ENCODE peak calls at places on chromosomes 2 and 18, in seven cellular contexts. V, S, T, Y, P, I and L are unnamed samples. For H3K4me1, the result is how much of the 10 kb centered on the place peaks cover.

GRCh38 chr2:191384829-191385228 is 139.6 kb downstream of the MYO1B start:
- DNase-seq in T (no peak), S (no peak), Y (no peak), I (no peak), P (no peak), V (no peak), L (no peak)

GRCh38 chr2:240324312-240325005 is 111.0 kb upstream of the GPC1 start:
- DNase-seq in I (no peak), Y (no peak), V (no peak), S (no peak), P (no peak), T (no peak), L (no peak)

GRCh38 chr2:162301151-162301804 is 17.2 kb downstream of the IFIH1 start:
- DNase-seq in V (peak), I (peak), S (no peak), T (no peak), Y (peak), P (peak), L (peak)

GRCh38 chr2:46806526-46806925 is 109.1 kb downstream of the MCFD2 start:
- DNase-seq in I (peak), S (no peak), P (no peak), T (no peak), V (no peak), Y (no peak), L (no peak)

GRCh38 chr2:69222984-69223658 is 163.9 kb downstream of the GFPT1 start:
- DNase-seq in P (no peak), S (no peak), Y (peak), V (no peak), I (peak), T (peak), L (peak)

GRCh38 chr2:46812381-46813024 is 103.1 kb downstream of the MCFD2 start:
- DNase-seq in I (peak), P (no peak), S (peak), T (peak), V (no peak), Y (no peak), L (peak)

GRCh38 chr2:111178730-111179405 is 58.2 kb downstream of the BCL2L11 start:
- DNase-seq in I (peak), T (no peak), V (peak), S (peak), Y (no peak), P (no peak), L (no peak)

GRCh38 chr2:67259581-67260347 is 137.4 kb upstream of the ETAA1 start:
- DNase-seq in P (no peak), Y (no peak), V (peak), T (no peak), S (no peak), I (peak), L (peak)

GRCh38 chr2:133780099-133780996 is 212.1 kb upstream of the NCKAP5 start:
- DNase-seq in V (peak), Y (peak), S (no peak), I (peak), P (peak), T (no peak), L (no peak)

GRCh38 chr18:59359576-59359952 is 499 bp upstream of the LMAN1 start:
- DNase-seq in V (no peak), Y (no peak), P (no peak), T (no peak), S (no peak), I (no peak), L (no peak)

GRCh38 chr2:231800493-231801091 is 14.3 kb downstream of the COPS7B start:
- DNase-seq in I (peak), V (peak), S (no peak), P (peak), Y (peak), T (no peak), L (no peak)

GRCh38 chr18:59921384-59921891 is 21.6 kb downstream of the PMAIP1 start:
- DNase-seq in P (peak), T (no peak), I (peak), Y (no peak), S (no peak), V (no peak), L (no peak)

GRCh38 chr18:77762632-77763031 is 513.0 kb downstream of the GALR1 start:
- DNase-seq in Y (peak), S (no peak), I (no peak), V (no peak), P (no peak), T (no peak), L (no peak)

GRCh38 chr2:85659324-85659981 is 8.5 kb downstream of the SFTPB start:
- DNase-seq in I (no peak), T (no peak), S (no peak), Y (no peak), V (no peak), P (no peak), L (no peak)

GRCh38 chr2:230717595-230717994 is 5.0 kb downstream of the CAB39 start:
- DNase-seq in Y (peak), I (peak), S (no peak), P (no peak), T (no peak), V (no peak), L (no peak)

GRCh38 chr2:205570641-205571040 is 111.7 kb upstream of the NRP2 start:
- DNase-seq in T (no peak), I (no peak), V (no peak), P (no peak), S (no peak), Y (no peak), L (no peak)

GRCh38 chr2:21501344-21502027 is 377.7 kb downstream of the TDRD15 start:
- DNase-seq in Y (no peak), I (no peak), V (no peak), T (no peak), P (no peak), S (no peak), L (no peak)

GRCh38 chr2:11375689-11376027 is 31.2 kb upstream of the ROCK2 start:
- DNase-seq in V (no peak), S (no peak), P (no peak), T (no peak), Y (no peak), I (no peak), L (no peak)

GRCh38 chr2:11375025-11375688 is 30.7 kb upstream of the ROCK2 start:
- DNase-seq in P (no peak), V (no peak), T (no peak), Y (no peak), S (no peak), I (no peak), L (no peak)

GRCh38 chr2:11376071-11376470 is 31.6 kb upstream of the ROCK2 start:
- DNase-seq in T (no peak), P (no peak), Y (no peak), S (no peak), V (no peak), I (no peak), L (no peak)

GRCh38 chr2:11377915-11378649 is 33.6 kb upstream of the ROCK2 start:
- DNase-seq in T (no peak), V (no peak), S (no peak), Y (no peak), I (no peak), P (no peak), L (no peak)

GRCh38 chr2:11379558-11379957 is 35.1 kb upstream of the ROCK2 start:
- DNase-seq in P (no peak), I (peak), S (no peak), T (no peak), Y (no peak), V (no peak), L (no peak)
- H3K4me1 ChIP-seq in P (under half), I (under half), S (under half), T (half or more), Y (under half), V (under half), L (under half)

GRCh38 chr18:25834061-25834460 is 256.4 kb downstream of the SS18 start:
- DNase-seq in T (no peak), P (no peak), S (no peak), V (no peak), Y (no peak), I (no peak), L (no peak)

GRCh38 chr18:25830787-25831186 is 259.6 kb downstream of the SS18 start:
- DNase-seq in S (no peak), Y (no peak), T (no peak), P (no peak), I (peak), V (no peak), L (peak)

GRCh38 chr18:25832008-25832604 is 258.3 kb downstream of the SS18 start:
- DNase-seq in T (no peak), S (no peak), P (peak), I (peak), Y (peak), V (peak), L (peak)

GRCh38 chr18:25827961-25828561 is 262.4 kb downstream of the SS18 start:
- DNase-seq in V (no peak), P (no peak), I (peak), T (no peak), Y (no peak), S (no peak), L (no peak)

DNA sequence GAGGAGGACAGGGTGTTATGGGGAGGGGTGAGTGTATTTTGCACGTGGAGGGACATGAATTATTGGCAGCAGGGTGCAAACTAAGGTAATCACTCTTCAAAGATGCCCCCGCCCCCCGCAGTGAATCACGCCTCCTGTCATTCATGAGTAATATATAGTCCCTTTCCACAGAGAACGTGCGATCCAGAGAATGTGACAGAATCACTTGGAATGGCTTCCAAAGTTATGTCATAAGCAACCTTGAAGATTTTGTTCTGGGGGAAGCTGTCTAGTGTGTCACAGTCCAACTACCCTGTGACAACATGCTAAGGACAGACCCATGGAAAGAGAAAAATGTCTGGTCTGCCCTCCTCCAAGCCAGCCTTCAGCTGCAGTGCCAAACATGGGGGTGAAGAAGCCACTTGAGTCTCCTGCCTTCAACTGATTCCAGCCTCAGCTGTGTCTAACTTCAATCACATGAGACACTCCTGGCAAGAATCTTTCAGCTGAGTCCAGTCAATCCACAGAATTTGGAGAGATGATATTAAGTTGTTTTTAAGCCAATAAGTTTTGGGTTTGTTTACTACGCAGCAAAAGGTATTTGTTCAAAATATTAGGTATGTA is 259.1 kb downstream of the SS18 start:
- DNase-seq in I (peak), Y (no peak), V (no peak), S (no peak), T (no peak), P (no peak), L (no peak)
- H3K4me3 ChIP-seq in I (no peak), Y (no peak), V (no peak), S (no peak), T (no peak), P (no peak), L (no peak)

DNA sequence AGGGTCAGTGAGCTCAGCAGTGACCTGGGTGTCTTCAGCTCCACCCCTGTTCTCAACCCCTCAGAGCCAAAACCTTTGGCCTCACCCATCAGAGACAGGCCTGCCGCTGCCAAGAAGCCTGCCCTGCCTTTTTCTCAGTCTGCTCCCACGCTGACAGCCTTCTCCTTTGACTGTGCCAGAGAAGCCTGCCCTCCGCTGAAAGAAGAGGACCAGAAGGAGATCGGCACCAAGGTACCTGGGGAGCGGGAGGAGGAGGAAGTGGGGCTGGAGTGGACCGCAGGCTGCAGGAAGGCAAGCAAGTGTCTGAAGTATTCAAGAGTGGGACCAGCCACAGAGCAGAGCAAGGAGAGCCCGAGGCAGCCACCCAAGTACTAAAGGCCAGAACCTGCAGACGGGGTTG is 33.2 kb downstream of the TOGARAM2 start:
- DNase-seq in Y (no peak), V (no peak), I (no peak), P (no peak), T (no peak), S (peak), L (no peak)
- TF ChIP-seq CTCF in Y (no peak), V (no peak), I (no peak), P (no peak), T (no peak), S (no peak), L (no peak)

GRCh38 chr2:129275706-129276105 is 703.8 kb upstream of the RAB6C start:
- DNase-seq in Y (no peak), I (no peak), T (no peak), V (no peak), S (no peak), P (no peak), L (no peak)

GRCh38 chr2:129277611-129278010 is 701.9 kb upstream of the RAB6C start:
- DNase-seq in S (no peak), V (no peak), I (no peak), T (no peak), Y (no peak), P (no peak), L (no peak)

GRCh38 chr2:129274038-129274415 is 705.4 kb upstream of the RAB6C start:
- DNase-seq in Y (no peak), P (no peak), V (no peak), T (no peak), I (no peak), S (no peak), L (no peak)

GRCh38 chr2:129277188-129277587 is 702.3 kb upstream of the RAB6C start:
- DNase-seq in V (no peak), Y (no peak), S (no peak), P (no peak), T (no peak), I (no peak), L (no peak)

GRCh38 chr2:129273266-129274037 is 706.0 kb upstream of the RAB6C start:
- DNase-seq in V (no peak), Y (no peak), T (no peak), I (no peak), P (no peak), S (no peak), L (no peak)
- H3K4me1 ChIP-seq in V (under half), Y (under half), T (under half), I (under half), P (under half), S (under half), L (under half)

GRCh38 chr2:100940240-100940639 is 61.8 kb upstream of the RPL31 start:
- DNase-seq in V (no peak), I (no peak), S (no peak), P (no peak), T (no peak), Y (no peak), L (no peak)

GRCh38 chr2:100939445-100939844 is 62.6 kb upstream of the RPL31 start:
- DNase-seq in I (no peak), Y (no peak), T (no peak), S (no peak), V (no peak), P (no peak), L (no peak)

GRCh38 chr2:100944617-100945432 is 57.3 kb upstream of the RPL31 start:
- DNase-seq in I (no peak), T (no peak), V (no peak), Y (no peak), P (no peak), S (peak), L (no peak)

GRCh38 chr2:100940766-100941645 is 61.1 kb upstream of the RPL31 start:
- DNase-seq in I (no peak), V (no peak), Y (no peak), S (no peak), T (no peak), P (no peak), L (no peak)

DNA sequence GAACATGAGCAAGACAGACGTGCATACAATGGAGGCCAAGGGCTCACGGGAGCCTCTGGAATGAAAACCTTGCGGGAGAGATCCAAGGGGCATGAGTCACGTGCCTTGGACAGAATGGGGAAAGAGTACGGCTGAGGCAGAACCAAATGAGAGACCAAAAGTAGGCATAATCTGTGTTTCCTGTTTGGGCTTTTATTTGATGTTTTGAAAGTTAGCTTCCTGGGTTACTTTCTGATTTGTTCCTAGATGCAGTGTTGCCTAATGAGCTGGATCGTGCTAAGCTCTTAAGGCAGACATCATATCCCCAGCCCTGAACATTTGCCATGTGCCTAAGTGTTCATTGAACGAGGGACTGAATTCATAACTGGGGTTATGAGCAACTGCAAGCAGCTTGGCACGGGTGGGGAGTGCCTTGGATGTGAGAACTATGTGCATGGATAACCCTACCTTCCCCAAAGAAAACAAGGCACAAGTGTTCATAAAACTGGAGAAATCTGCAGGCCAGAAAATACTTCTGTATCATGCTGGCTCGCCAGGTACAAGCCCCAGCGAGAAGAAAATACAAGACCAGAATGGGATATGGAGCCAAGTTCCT is 60.3 kb upstream of the RPL31 start:
- DNase-seq in Y (no peak), V (no peak), I (peak), P (no peak), S (no peak), T (no peak), L (no peak)
- H3K4me3 ChIP-seq in Y (no peak), V (no peak), I (no peak), P (no peak), S (no peak), T (peak), L (no peak)

DNA sequence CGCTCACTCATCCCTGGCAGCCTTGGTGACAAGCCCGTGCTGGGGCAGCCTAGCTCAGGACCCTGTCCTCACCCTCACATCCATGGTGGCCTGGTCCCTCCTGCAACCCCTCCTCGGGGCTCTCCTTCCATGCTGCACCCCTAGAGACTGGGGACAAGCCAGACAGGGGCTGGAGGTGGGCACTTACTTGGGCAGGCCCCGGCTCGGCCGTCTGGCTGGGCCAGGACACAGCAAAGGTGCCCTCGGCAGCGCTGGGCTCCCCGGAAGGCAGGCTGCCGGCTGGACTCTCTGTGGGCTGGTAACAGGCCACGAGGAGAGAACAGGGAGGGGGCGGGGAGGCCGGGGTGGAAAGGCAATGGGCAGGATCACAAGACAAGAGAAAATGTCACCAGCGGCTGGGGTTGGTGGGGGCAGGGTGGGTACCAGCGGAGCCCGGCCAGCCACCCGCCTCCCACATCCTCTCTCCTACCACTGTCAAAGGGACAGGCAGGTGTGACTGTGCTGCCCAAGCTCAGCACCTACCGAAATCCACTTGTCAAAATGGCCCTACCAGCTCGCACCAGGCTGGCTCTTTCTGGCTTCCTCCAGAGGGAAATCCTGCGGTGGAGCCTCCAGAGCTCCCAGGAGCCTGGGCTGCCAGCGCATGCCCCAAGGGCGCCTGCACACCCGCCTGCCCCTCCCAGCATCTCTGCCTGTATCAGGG is 54.7 kb downstream of the BIN1 start:
- DNase-seq in I (no peak), P (no peak), T (no peak), V (no peak), Y (no peak), S (peak), L (peak)
- TF ChIP-seq CTCF in I (no peak), P (no peak), T (no peak), V (no peak), Y (no peak), S (no peak), L (no peak)